ENCODE peak calls at places on chromosomes 5 and 9, in four cellular contexts. V is GM19239, N is T-helper 1 cell, D is stomach. M is an unnamed sample.

GRCh38 chr9:133429641-133430161 is 7.5 kb downstream of the ADAMTS13 start:
- DNase-seq in V (peak; percentile 59), N (no peak), D (peak; percentile 65), M (no peak)

GRCh38 chr5:58149345-58149744 is 310.5 kb downstream of the PLK2 start:
- DNase-seq in V (no peak), N (no peak), D (no peak), M (no peak)

GRCh38 chr5:150302301-150303069 is at the start of gene ARSI:
- DNase-seq in V (no peak), N (no peak), D (no peak), M (peak; percentile 80)

GRCh38 chr5:67814569-67815311 is 400.8 kb upstream of the PIK3R1 start:
- DNase-seq in V (no peak), N (no peak), D (no peak), M (no peak)

GRCh38 chr5:84729326-84729725 is 344.6 kb upstream of the EDIL3 start:
- DNase-seq in V (no peak), N (no peak), D (no peak), M (no peak)

GRCh38 chr9:133843751-133844373 is 105.7 kb upstream of the SARDH start:
- DNase-seq in V (no peak), N (no peak), D (no peak), M (no peak)

GRCh38 chr5:170105643-170106611 is at the start of gene FOXI1:
- DNase-seq in V (no peak), N (no peak), D (no peak), M (no peak)

GRCh38 chr5:154197801-154198461 is 7.4 kb downstream of the GALNT10 start:
- DNase-seq in V (no peak), N (peak; percentile 19), D (peak; percentile 57), M (no peak)

GRCh38 chr9:97714435-97714834 is 17.3 kb upstream of the XPA start:
- DNase-seq in V (no peak), N (no peak), D (no peak), M (peak; percentile 70)

GRCh38 chr5:119287547-119288073 is 68.2 kb upstream of the TNFAIP8 start:
- DNase-seq in V (no peak), N (peak; percentile 55), D (no peak), M (no peak)

GRCh38 chr9:109274768-109275596 is 45.9 kb downstream of the EPB41L4B start:
- DNase-seq in V (no peak), N (no peak), D (no peak), M (no peak)

GRCh38 chr9:81250606-81251005 is 438.7 kb downstream of the TLE1 start:
- DNase-seq in V (no peak), N (no peak), D (no peak), M (no peak)

GRCh38 chr9:130745210-130745800 is 51.7 kb downstream of the EXOSC2 start:
- DNase-seq in V (no peak), N (no peak), D (no peak), M (no peak)

M was measured in RWPE2.